ENCODE peak calls at places on chromosomes 16 and 17, in ten cellular contexts. J is stimulated activated CD4-positive, alpha-beta T cell treated with anti-CD3 and anti-CD28 coated beads, Interleukin-1b, Interleukin-23, amount 100 ng/mL, for 1 hour; W is T-helper 9 cell; N is stimulated activated CD8-positive, alpha-beta memory T cell treated with anti-CD3 and anti-CD28 coated beads, Interleukin-7, amount 100 ng/mL, for 1 hour; H is GOT3; C is stimulated activated naive CD8-positive, alpha-beta T cell treated with anti-CD3 and anti-CD28 coated beads, Interleukin-15, Interleukin-2, amounts not matched to agents 100 U/mL and 50 U/mL, for 24 hours; Q is epithelial cell of esophagus; T is IMR-90; X is foreskin keratinocyte; G is AG04450. Z is an unnamed sample.

GRCh38 chr16:70706948-70707465 is 21.2 kb upstream of the MTSS2 start:
- DNase-seq in H (peak), Q (peak), G (peak), N (no peak), X (peak), W (no peak), T (peak), C (no peak), J (no peak), Z (no peak)

GRCh38 chr16:11004957-11005610 is 60.7 kb downstream of the CLEC16A start:
- DNase-seq in J (no peak), C (no peak), N (no peak), T (peak), G (peak), W (no peak), X (no peak), H (no peak), Q (peak), Z (no peak)

GRCh38 chr17:79927136-79927661 is 88.0 kb upstream of the CBX4 start:
- DNase-seq in H (no peak), C (no peak), X (no peak), N (no peak), T (no peak), J (no peak), W (no peak), G (no peak), Q (no peak), Z (no peak)

GRCh38 chr16:50114357-50115129 is 38.6 kb upstream of the TENT4B start:
- DNase-seq in T (no peak), J (no peak), Q (peak), N (no peak), H (no peak), X (peak), W (no peak), C (no peak), G (no peak), Z (no peak)

GRCh38 chr17:50062323-50063243 is 6.7 kb downstream of the ITGA3 start:
- DNase-seq in Q (peak), X (peak), W (no peak), H (peak), J (no peak), G (no peak), C (no peak), T (peak), N (no peak), Z (no peak)

GRCh38 chr16:31086629-31086906 is 2.2 kb downstream of the PRSS53 start:
- DNase-seq in X (no peak), G (no peak), N (no peak), H (no peak), T (no peak), J (no peak), C (no peak), Q (no peak), W (no peak), Z (no peak)

GRCh38 chr17:80837711-80838110 is 153.9 kb upstream of the CHMP6 start:
- DNase-seq in C (no peak), G (no peak), X (no peak), Q (no peak), N (no peak), J (no peak), H (no peak), T (no peak), W (no peak), Z (no peak)

GRCh38 chr16:84754353-84754856 is 54.6 kb downstream of the USP10 start:
- DNase-seq in W (peak), H (no peak), X (peak), N (peak), Q (peak), T (peak), G (peak), C (peak), J (peak), Z (peak)

GRCh38 chr17:19250421-19251141 is 13.4 kb downstream of the EPN2 start:
- DNase-seq in H (no peak), X (no peak), T (no peak), C (no peak), J (no peak), G (no peak), Q (no peak), N (no peak), W (no peak), Z (peak)

GRCh38 chr16:86029131-86029741 is 130.3 kb downstream of the IRF8 start:
- DNase-seq in C (no peak), T (peak), J (no peak), H (no peak), W (no peak), G (peak), Q (no peak), X (no peak), N (no peak), Z (peak)

GRCh38 chr17:70613681-70614080 is 444.3 kb downstream of the KCNJ2 start:
- DNase-seq in Q (peak), X (no peak), C (no peak), W (no peak), H (no peak), T (no peak), G (no peak), N (no peak), J (no peak), Z (no peak)

GRCh38 chr17:45127209-45127582 is 5.1 kb downstream of the PLCD3 start:
- DNase-seq in T (no peak), W (no peak), N (no peak), H (no peak), X (no peak), Q (no peak), G (no peak), C (no peak), J (no peak), Z (no peak)

GRCh38 chr17:77144227-77144626 is 3.5 kb downstream of the SEC14L1 start:
- DNase-seq in Q (no peak), H (no peak), T (no peak), C (no peak), X (no peak), N (no peak), G (no peak), W (no peak), J (no peak), Z (no peak)

GRCh38 chr17:41345992-41346391 is 4.6 kb downstream of the KRT33A start:
- DNase-seq in J (no peak), T (no peak), W (no peak), H (no peak), C (no peak), G (no peak), Q (no peak), N (no peak), X (no peak), Z (no peak)

GRCh38 chr17:82931696-82932060 is 91.9 kb upstream of the ZNF750 start:
- DNase-seq in T (peak), X (no peak), W (no peak), Q (peak), C (no peak), G (peak), J (no peak), N (no peak), H (peak), Z (peak)

GRCh38 chr17:71902931-71903506 is 217.8 kb upstream of the SOX9 start:
- DNase-seq in G (no peak), Q (peak), N (no peak), C (no peak), H (no peak), T (peak), W (no peak), X (no peak), J (no peak), Z (no peak)

GRCh38 chr17:31857920-31858646 is 961 bp downstream of the COPRS start:
- DNase-seq in H (no peak), Q (peak), G (no peak), J (no peak), N (no peak), W (no peak), C (no peak), X (peak), T (no peak), Z (no peak)

GRCh38 chr17:78651551-78651950 is 74.4 kb upstream of the DNAH17 start:
- DNase-seq in H (no peak), C (no peak), X (no peak), Q (no peak), N (no peak), W (no peak), T (peak), G (no peak), J (no peak), Z (no peak)

GRCh38 chr16:89504061-89504460 is 4.1 kb upstream of the SPG7 start:
- DNase-seq in J (no peak), T (no peak), W (no peak), N (no peak), Q (no peak), X (no peak), H (no peak), G (no peak), C (no peak), Z (no peak)

GRCh38 chr16:18937390-18937789 is 11.2 kb upstream of the SMG1 start:
- DNase-seq in H (no peak), W (no peak), C (no peak), X (no peak), J (no peak), G (no peak), N (no peak), Q (no peak), T (no peak), Z (no peak)

GRCh38 chr16:68369697-68370096 is 58.9 kb downstream of the PRMT7 start:
- DNase-seq in N (no peak), J (no peak), Q (no peak), X (no peak), T (no peak), C (peak), G (no peak), H (no peak), W (no peak), Z (no peak)

GRCh38 chr16:29927523-29927905 is 1.5 kb upstream of the KCTD13 start:
- DNase-seq in T (no peak), N (no peak), J (no peak), X (no peak), H (no peak), G (no peak), C (no peak), W (no peak), Q (no peak), Z (no peak)

GRCh38 chr16:14309001-14309886 is 238.1 kb downstream of the MRTFB start:
- DNase-seq in G (no peak), H (no peak), C (peak), Q (peak), W (no peak), X (peak), N (no peak), J (no peak), T (peak), Z (no peak)

Z was measured in caudate nucleus.